ENCODE peak calls at places on chromosomes 13 and 19, in five cellular contexts. One of them, this sample, is unnamed.

GRCh38 chr13:51453959-51454703 is 1.3 kb upstream of the INTS6 start:
- DNase-seq in trophoblast cell: peak; percentile 51
- DNase-seq in stimulated activated CD4-positive, alpha-beta T cell treated with anti-CD3 and anti-CD28 coated beads, Interleukin-1b, Interleukin-23, amount 100 ng/mL, for 48 hours: peak; percentile 35
- DNase-seq in HT1080: peak; percentile 5
- DNase-seq in substantia nigra: no peak
- DNase-seq in this sample: peak; percentile 22

GRCh38 chr19:23116802-23117571 is at the start of gene ZNF730:
- DNase-seq in trophoblast cell: peak; percentile 94
- DNase-seq in stimulated activated CD4-positive, alpha-beta T cell treated with anti-CD3 and anti-CD28 coated beads, Interleukin-1b, Interleukin-23, amount 100 ng/mL, for 48 hours: peak; percentile 58
- DNase-seq in HT1080: no peak
- DNase-seq in substantia nigra: peak; percentile 71
- DNase-seq in this sample: peak; percentile 51

GRCh38 chr19:8699908-8700307 is 1.3 kb upstream of the ACTL9 start:
- DNase-seq in trophoblast cell: no peak
- DNase-seq in stimulated activated CD4-positive, alpha-beta T cell treated with anti-CD3 and anti-CD28 coated beads, Interleukin-1b, Interleukin-23, amount 100 ng/mL, for 48 hours: no peak
- DNase-seq in HT1080: no peak
- DNase-seq in substantia nigra: no peak
- DNase-seq in this sample: no peak

GRCh38 chr19:16013181-16013850 is 63.0 kb upstream of the TPM4 start:
- DNase-seq in trophoblast cell: no peak
- DNase-seq in stimulated activated CD4-positive, alpha-beta T cell treated with anti-CD3 and anti-CD28 coated beads, Interleukin-1b, Interleukin-23, amount 100 ng/mL, for 48 hours: no peak
- DNase-seq in HT1080: no peak
- DNase-seq in substantia nigra: no peak
- DNase-seq in this sample: no peak

GRCh38 chr13:85528578-85529215 is 270.5 kb downstream of the SLITRK6 start:
- DNase-seq in trophoblast cell: peak; percentile 90
- DNase-seq in stimulated activated CD4-positive, alpha-beta T cell treated with anti-CD3 and anti-CD28 coated beads, Interleukin-1b, Interleukin-23, amount 100 ng/mL, for 48 hours: no peak
- DNase-seq in HT1080: peak; percentile 25
- DNase-seq in substantia nigra: no peak
- DNase-seq in this sample: peak; percentile 65

GRCh38 chr19:55341191-55342043 is 1.7 kb downstream of the KMT5C start:
- DNase-seq in trophoblast cell: peak; percentile 78
- DNase-seq in stimulated activated CD4-positive, alpha-beta T cell treated with anti-CD3 and anti-CD28 coated beads, Interleukin-1b, Interleukin-23, amount 100 ng/mL, for 48 hours: peak; percentile 69
- DNase-seq in HT1080: no peak
- DNase-seq in substantia nigra: peak; percentile 21
- DNase-seq in this sample: peak; percentile 35

GRCh38 chr19:784541-784940 is 12.7 kb upstream of the PTBP1 start:
- DNase-seq in trophoblast cell: no peak
- DNase-seq in stimulated activated CD4-positive, alpha-beta T cell treated with anti-CD3 and anti-CD28 coated beads, Interleukin-1b, Interleukin-23, amount 100 ng/mL, for 48 hours: no peak
- DNase-seq in HT1080: no peak
- DNase-seq in substantia nigra: no peak
- DNase-seq in this sample: no peak

GRCh38 chr19:58483776-58484175 is 7.6 kb downstream of the ZNF446 start:
- DNase-seq in trophoblast cell: no peak
- DNase-seq in stimulated activated CD4-positive, alpha-beta T cell treated with anti-CD3 and anti-CD28 coated beads, Interleukin-1b, Interleukin-23, amount 100 ng/mL, for 48 hours: no peak
- DNase-seq in HT1080: no peak
- DNase-seq in substantia nigra: no peak
- DNase-seq in this sample: no peak

GRCh38 chr13:48808689-48809088 is 155.0 kb downstream of the CYSLTR2 start:
- DNase-seq in trophoblast cell: peak; percentile 36
- DNase-seq in stimulated activated CD4-positive, alpha-beta T cell treated with anti-CD3 and anti-CD28 coated beads, Interleukin-1b, Interleukin-23, amount 100 ng/mL, for 48 hours: no peak
- DNase-seq in HT1080: no peak
- DNase-seq in substantia nigra: no peak
- DNase-seq in this sample: no peak

GRCh38 chr19:1276620-1277007 is 1.3 kb downstream of the FAM174C start:
- DNase-seq in trophoblast cell: no peak
- DNase-seq in stimulated activated CD4-positive, alpha-beta T cell treated with anti-CD3 and anti-CD28 coated beads, Interleukin-1b, Interleukin-23, amount 100 ng/mL, for 48 hours: peak; percentile 49
- DNase-seq in HT1080: no peak
- DNase-seq in substantia nigra: no peak
- DNase-seq in this sample: no peak

GRCh38 chr13:29140277-29140676 is 320.1 kb downstream of the MTUS2 start:
- DNase-seq in trophoblast cell: peak; percentile 95
- DNase-seq in stimulated activated CD4-positive, alpha-beta T cell treated with anti-CD3 and anti-CD28 coated beads, Interleukin-1b, Interleukin-23, amount 100 ng/mL, for 48 hours: no peak
- DNase-seq in HT1080: peak; percentile 77
- DNase-seq in substantia nigra: no peak
- DNase-seq in this sample: peak; percentile 19